ENCODE peak calls at places on chromosome 14, in five cellular contexts. R is LHCN-M2; O is hypothalamus; A is iris pigment epithelial cell; U is naive thymus-derived CD8-positive, alpha-beta T cell. V is an unnamed sample.
A peak's percentile ranks its signal among the peaks of the same experiment; 100 is the strongest.

GRCh38 chr14:78959674-78960264 is 789.6 kb downstream of the NRXN3 start:
- DNase-seq in R (peak; percentile 71), O (peak; percentile 76), A (peak; percentile 75), U (peak; percentile 8), V (peak; percentile 76)

GRCh38 chr14:92573761-92574498 is 60.3 kb downstream of the RIN3 start:
- DNase-seq in R (no peak), O (no peak), A (no peak), U (no peak), V (no peak)

GRCh38 chr14:32190713-32191112 is 11.1 kb upstream of the RNU6-7 start:
- DNase-seq in R (no peak), O (no peak), A (no peak), U (no peak), V (no peak)

GRCh38 chr14:71403673-71404072 is 496.4 kb downstream of the PCNX1 start:
- DNase-seq in R (peak; percentile 36), O (no peak), A (peak; percentile 46), U (peak; percentile 23), V (no peak)

GRCh38 chr14:104677506-104678332 is 11.7 kb upstream of the INF2 start:
- DNase-seq in R (peak; percentile 85), O (peak; percentile 65), A (peak; percentile 85), U (peak; percentile 56), V (peak; percentile 79)

GRCh38 chr14:92877757-92878431 is 45.1 kb upstream of the CHGA start:
- DNase-seq in R (peak; percentile 11), O (no peak), A (no peak), U (no peak), V (no peak)

GRCh38 chr14:31457665-31458659 is 656 bp upstream of the DTD2 start:
- DNase-seq in R (no peak), O (no peak), A (peak; percentile 54), U (no peak), V (no peak)

GRCh38 chr14:47833006-47833405 is 157.6 kb upstream of the MDGA2 start:
- DNase-seq in R (no peak), O (no peak), A (no peak), U (no peak), V (no peak)

GRCh38 chr14:36701144-36701543 is 39.5 kb downstream of the PAX9 start:
- DNase-seq in R (no peak), O (no peak), A (no peak), U (no peak), V (no peak)

GRCh38 chr14:89443002-89443660 is 26.1 kb upstream of the FOXN3 start:
- DNase-seq in R (peak; percentile 54), O (no peak), A (peak; percentile 66), U (no peak), V (no peak)

GRCh38 chr14:59238242-59238641 is 49.8 kb downstream of the DAAM1 start:
- DNase-seq in R (no peak), O (no peak), A (no peak), U (no peak), V (no peak)

GRCh38 chr14:34596891-34597290 is 33.1 kb downstream of the SNX6 start:
- DNase-seq in R (no peak), O (no peak), A (no peak), U (no peak), V (no peak)

GRCh38 chr14:100404419-100404818 is 81.3 kb downstream of the SLC25A47 start:
- DNase-seq in R (no peak), O (no peak), A (no peak), U (no peak), V (no peak)